ENCODE peak calls at places on chromosomes 3 and 15, in four cellular contexts. One of them, this sample, is unnamed.

GRCh38 chr3:194129581-194130133 is 6.3 kb upstream of the HES1 start:
- DNase-seq in cardiac muscle cell: peak; percentile 40
- DNase-seq in CD4-positive, alpha-beta T cell: no peak
- DNase-seq in left ventricle myocardium inferior: peak; percentile 22
- DNase-seq in this sample: no peak

GRCh38 chr3:122802323-122802722 is 7.5 kb downstream of the SLC49A4 start:
- DNase-seq in cardiac muscle cell: no peak
- DNase-seq in CD4-positive, alpha-beta T cell: no peak
- DNase-seq in left ventricle myocardium inferior: no peak
- DNase-seq in this sample: no peak

GRCh38 chr3:53821631-53822068 is 24.6 kb downstream of the CHDH start:
- DNase-seq in left ventricle myocardium inferior: no peak
- DNase-seq in cardiac muscle cell: no peak
- DNase-seq in CD4-positive, alpha-beta T cell: no peak
- DNase-seq in this sample: no peak

GRCh38 chr15:39585394-39585841 is 4.5 kb downstream of the THBS1 start:
- DNase-seq in cardiac muscle cell: no peak
- DNase-seq in left ventricle myocardium inferior: no peak
- DNase-seq in CD4-positive, alpha-beta T cell: no peak
- DNase-seq in this sample: no peak

GRCh38 chr3:156606729-156607128 is 51.8 kb upstream of the SSR3 start:
- DNase-seq in CD4-positive, alpha-beta T cell: no peak
- DNase-seq in cardiac muscle cell: no peak
- DNase-seq in left ventricle myocardium inferior: no peak
- DNase-seq in this sample: no peak

GRCh38 chr15:81014446-81015093 is 13.8 kb downstream of the TLNRD1 start:
- DNase-seq in CD4-positive, alpha-beta T cell: no peak
- DNase-seq in left ventricle myocardium inferior: no peak
- DNase-seq in cardiac muscle cell: no peak
- DNase-seq in this sample: no peak

GRCh38 chr15:56568466-56569167 is 103.7 kb upstream of the MNS1 start:
- DNase-seq in cardiac muscle cell: no peak
- DNase-seq in CD4-positive, alpha-beta T cell: no peak
- DNase-seq in left ventricle myocardium inferior: no peak
- DNase-seq in this sample: no peak

GRCh38 chr3:108124337-108125150 is 33.7 kb upstream of the CD47 start:
- DNase-seq in CD4-positive, alpha-beta T cell: peak; percentile 52
- DNase-seq in cardiac muscle cell: no peak
- DNase-seq in left ventricle myocardium inferior: no peak
- DNase-seq in this sample: no peak

DNA sequence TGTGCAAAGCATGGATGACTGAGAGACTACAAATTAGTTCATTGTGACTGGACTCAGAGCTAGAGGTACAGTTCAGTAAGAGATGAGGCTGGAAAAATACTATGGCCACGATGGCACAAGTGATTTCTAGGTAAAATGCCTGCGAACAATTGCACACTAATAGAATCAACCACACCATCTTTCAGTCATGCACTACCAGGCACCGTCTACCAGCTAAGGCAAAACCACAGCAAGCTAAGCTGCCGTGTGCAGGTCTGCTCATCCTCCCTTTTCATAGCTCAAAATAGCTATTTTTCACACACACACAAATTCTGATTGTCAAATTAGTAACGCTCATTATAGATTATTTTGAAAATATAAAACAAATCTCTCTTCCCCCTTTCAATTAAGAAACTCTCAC is 16.7 kb upstream of the MEX3B start:
- DNase-seq in CD4-positive, alpha-beta T cell: no peak
- DNase-seq in cardiac muscle cell: no peak
- DNase-seq in left ventricle myocardium inferior: no peak
- DNase-seq in this sample: no peak
- H3K27me3 ChIP-seq in CD4-positive, alpha-beta T cell: peaks cover 36% of the 10 kb centered on the region
- H3K27me3 ChIP-seq in cardiac muscle cell: peaks cover 75% of the 10 kb centered on the region
- H3K27me3 ChIP-seq in left ventricle myocardium inferior: peaks cover 88% of the 10 kb centered on the region
- H3K27me3 ChIP-seq in this sample: peaks cover 12% of the 10 kb centered on the region

GRCh38 chr15:100920516-100921135 is 1.5 kb downstream of the LRRK1 start:
- DNase-seq in left ventricle myocardium inferior: no peak
- DNase-seq in cardiac muscle cell: peak; percentile 23
- DNase-seq in CD4-positive, alpha-beta T cell: no peak
- DNase-seq in this sample: no peak
- H3K27me3 ChIP-seq in left ventricle myocardium inferior: peaks cover 70% of the 10 kb centered on the region
- H3K27me3 ChIP-seq in cardiac muscle cell: peaks cover 87% of the 10 kb centered on the region
- H3K27me3 ChIP-seq in CD4-positive, alpha-beta T cell: peaks cover 48% of the 10 kb centered on the region
- H3K27me3 ChIP-seq in this sample: peaks cover 33% of the 10 kb centered on the region

DNA sequence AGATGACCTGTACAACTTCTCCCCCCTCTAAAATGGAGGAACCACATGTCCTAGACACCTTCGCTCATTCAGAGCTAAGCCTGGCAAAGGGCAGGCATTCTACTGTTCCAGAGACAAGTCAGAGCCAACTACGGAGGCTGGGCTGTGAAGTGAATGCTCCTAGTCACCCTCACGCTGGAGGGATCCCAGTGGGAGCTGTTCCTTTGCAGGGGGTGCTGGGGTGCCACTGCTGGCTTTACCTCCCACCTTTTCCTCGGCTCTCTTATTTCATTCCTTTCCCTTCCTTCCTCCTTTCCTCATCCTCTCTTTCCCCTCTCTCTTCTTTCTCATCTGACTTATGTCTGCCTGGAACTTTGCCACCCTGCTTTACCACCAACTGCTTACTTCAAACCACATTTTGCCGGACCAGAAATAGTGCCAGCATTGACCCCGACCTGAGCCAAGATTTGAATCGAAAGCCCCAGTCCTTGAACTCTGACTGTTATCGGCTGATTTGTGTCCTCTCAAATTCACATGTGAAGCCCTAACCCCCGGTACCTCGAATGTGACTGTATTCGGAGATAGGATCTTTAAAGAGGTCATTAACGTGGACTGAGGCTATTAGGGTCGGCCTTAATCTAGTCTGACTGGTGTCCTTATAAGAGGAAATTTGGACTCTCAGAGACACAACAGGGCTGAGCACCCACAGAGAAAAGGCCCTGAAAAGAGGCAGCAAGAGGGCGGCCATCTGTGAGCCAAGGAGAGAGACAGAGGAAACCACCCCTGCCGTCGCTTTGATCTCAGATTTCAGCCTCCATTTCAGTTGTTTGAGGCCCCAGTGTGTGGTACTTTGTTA is 31.4 kb upstream of the TBC1D21 start:
- DNase-seq in left ventricle myocardium inferior: no peak
- DNase-seq in CD4-positive, alpha-beta T cell: no peak
- DNase-seq in cardiac muscle cell: peak; percentile 19
- DNase-seq in this sample: no peak
- H3K27me3 ChIP-seq in left ventricle myocardium inferior: peaks cover 11% of the 10 kb centered on the region
- H3K27me3 ChIP-seq in CD4-positive, alpha-beta T cell: peaks cover 24% of the 10 kb centered on the region
- H3K27me3 ChIP-seq in cardiac muscle cell: peaks cover 11% of the 10 kb centered on the region
- H3K27me3 ChIP-seq in this sample: no peaks in the 10 kb centered on the region

GRCh38 chr3:37787027-37787868 is 74.4 kb upstream of the CTDSPL start:
- DNase-seq in CD4-positive, alpha-beta T cell: no peak
- DNase-seq in left ventricle myocardium inferior: no peak
- DNase-seq in cardiac muscle cell: no peak
- DNase-seq in this sample: no peak

DNA sequence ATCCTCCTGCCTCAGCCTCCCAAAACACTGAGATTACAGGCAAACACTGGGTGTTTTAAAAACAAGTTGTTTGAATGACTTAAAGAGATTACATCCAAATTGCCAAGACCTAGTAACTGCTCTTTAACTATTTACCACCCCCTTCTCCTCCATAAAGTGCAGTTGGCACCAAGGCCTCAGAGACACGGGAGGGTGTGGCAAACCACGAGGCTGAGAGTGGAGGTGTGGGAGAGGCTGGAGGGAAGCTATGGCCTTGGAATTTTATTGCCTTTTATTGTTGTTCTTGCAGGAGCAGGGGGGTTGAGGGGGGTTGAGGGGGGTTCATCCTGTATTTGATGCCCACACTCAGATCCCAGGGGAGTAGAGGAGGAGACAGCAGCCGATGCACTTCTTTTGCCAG is 76.0 kb upstream of the CTDSPL start:
- DNase-seq in left ventricle myocardium inferior: no peak
- DNase-seq in CD4-positive, alpha-beta T cell: no peak
- DNase-seq in cardiac muscle cell: no peak
- DNase-seq in this sample: no peak
- H3K27me3 ChIP-seq in left ventricle myocardium inferior: no peaks in the 10 kb centered on the region
- H3K27me3 ChIP-seq in CD4-positive, alpha-beta T cell: no peaks in the 10 kb centered on the region
- H3K27me3 ChIP-seq in cardiac muscle cell: no peaks in the 10 kb centered on the region
- H3K27me3 ChIP-seq in this sample: no peaks in the 10 kb centered on the region

This sample was measured in iPS DF 6.9.